ENCODE peak calls at places on chromosomes 3 and 15, in eight cellular contexts. S, C, H, U, X, Q, F and E are unnamed samples.

GRCh38 chr3:111045564-111045963 is 26.1 kb upstream of the NECTIN3 start:
- DNase-seq in H (no peak), X (no peak), Q (no peak), C (no peak), F (no peak), U (no peak), S (no peak), E (no peak)

GRCh38 chr3:87268646-87269211 is 7.7 kb downstream of the POU1F1 start:
- DNase-seq in C (no peak), S (no peak), X (no peak), F (no peak), U (no peak), H (no peak), Q (no peak), E (no peak)

GRCh38 chr15:46170326-46170725 is 535.5 kb downstream of the SQOR start:
- DNase-seq in H (no peak), Q (no peak), C (no peak), S (no peak), F (no peak), X (no peak), U (no peak), E (no peak)

GRCh38 chr15:60370804-60371700 is 26.7 kb downstream of the ANXA2 start:
- DNase-seq in X (no peak), C (peak), U (peak), F (peak), H (peak), S (peak), Q (peak), E (no peak)

GRCh38 chr15:57273366-57273765 is 102.9 kb upstream of the CGNL1 start:
- DNase-seq in F (no peak), C (no peak), S (no peak), U (no peak), X (no peak), H (no peak), Q (no peak), E (no peak)

GRCh38 chr3:161072076-161072697 is 33.0 kb downstream of the B3GALNT1 start:
- DNase-seq in X (no peak), U (no peak), Q (no peak), S (no peak), F (no peak), C (no peak), H (no peak), E (no peak)

GRCh38 chr15:69119692-69120395 is 40.6 kb upstream of the GLCE start:
- DNase-seq in H (no peak), F (no peak), S (no peak), C (no peak), Q (no peak), X (no peak), U (no peak), E (no peak)

GRCh38 chr3:184717608-184717995 is 5.7 kb upstream of the MAGEF1 start:
- DNase-seq in S (no peak), F (no peak), Q (no peak), C (peak), U (no peak), H (no peak), X (no peak), E (no peak)

GRCh38 chr3:113287111-113287817 is 75.9 kb downstream of the BOC start:
- DNase-seq in H (peak), F (peak), X (no peak), S (no peak), C (no peak), U (no peak), Q (peak), E (no peak)

GRCh38 chr3:134371542-134372324 is 2.5 kb downstream of the AMOTL2 start:
- DNase-seq in Q (no peak), C (no peak), H (peak), U (no peak), F (no peak), X (no peak), S (no peak), E (no peak)

GRCh38 chr3:71048948-71049347 is 534.6 kb downstream of the FOXP1 start:
- DNase-seq in U (no peak), X (no peak), F (no peak), H (peak), S (peak), C (no peak), Q (no peak), E (no peak)

GRCh38 chr15:73956276-73957086 is 30.2 kb downstream of the LOXL1 start:
- DNase-seq in Q (peak), S (peak), H (peak), U (no peak), X (no peak), F (peak), C (no peak), E (no peak)

GRCh38 chr15:72785452-72786243 is 2.1 kb upstream of the ADPGK start:
- DNase-seq in S (no peak), F (no peak), U (no peak), X (no peak), H (no peak), Q (no peak), C (no peak), E (no peak)

GRCh38 chr3:45950131-45950530 is 6.9 kb downstream of the CXCR6 start:
- DNase-seq in Q (no peak), S (no peak), H (no peak), U (no peak), X (no peak), F (no peak), C (no peak), E (no peak)

GRCh38 chr3:85342915-85343314 is 384.1 kb downstream of the CADM2 start:
- DNase-seq in F (peak), C (no peak), S (no peak), U (no peak), X (no peak), H (no peak), Q (no peak), E (no peak)

GRCh38 chr3:186950402-186951093 is 20.2 kb downstream of the ST6GAL1 start:
- DNase-seq in U (no peak), X (no peak), C (no peak), F (no peak), Q (no peak), S (no peak), H (no peak), E (no peak)

GRCh38 chr3:169659858-169660614 is 3.5 kb downstream of the MECOM start:
- DNase-seq in U (no peak), X (no peak), F (no peak), Q (no peak), H (peak), C (no peak), S (peak), E (no peak)

GRCh38 chr3:40690696-40691597 is 166.2 kb downstream of the ZNF621 start:
- DNase-seq in X (no peak), S (peak), H (no peak), U (peak), C (peak), F (no peak), Q (no peak), E (no peak)

GRCh38 chr3:13073976-13074375 is 747 bp upstream of the IQSEC1 start:
- DNase-seq in Q (no peak), U (no peak), S (no peak), C (no peak), F (no peak), H (no peak), X (no peak), E (no peak)

GRCh38 chr3:38039101-38039898 is at the start of gene DLEC1:
- DNase-seq in U (peak), C (peak), X (peak), H (peak), F (no peak), S (peak), Q (peak), E (peak)

GRCh38 chr3:71551286-71551919 is 32.1 kb downstream of the FOXP1 start:
- DNase-seq in U (no peak), X (no peak), S (no peak), F (no peak), C (no peak), H (peak), Q (no peak), E (no peak)

GRCh38 chr3:186277268-186277909 is 84.6 kb downstream of the DGKG start:
- DNase-seq in F (peak), U (peak), H (peak), S (no peak), X (no peak), Q (peak), C (no peak), E (no peak)

GRCh38 chr3:141308588-141309218 is 59.6 kb upstream of the ZBTB38 start:
- DNase-seq in C (peak), X (no peak), Q (no peak), F (peak), U (no peak), H (peak), S (peak), E (no peak)

GRCh38 chr15:56098230-56098899 is 105.0 kb upstream of the NEDD4 start:
- DNase-seq in X (no peak), C (no peak), Q (no peak), H (no peak), S (no peak), U (no peak), F (peak), E (no peak)
- TF ChIP-seq CTCF in X (no peak), C (no peak), Q (no peak), H (no peak), S (no peak), U (no peak), F (no peak), E (no peak)

DNA sequence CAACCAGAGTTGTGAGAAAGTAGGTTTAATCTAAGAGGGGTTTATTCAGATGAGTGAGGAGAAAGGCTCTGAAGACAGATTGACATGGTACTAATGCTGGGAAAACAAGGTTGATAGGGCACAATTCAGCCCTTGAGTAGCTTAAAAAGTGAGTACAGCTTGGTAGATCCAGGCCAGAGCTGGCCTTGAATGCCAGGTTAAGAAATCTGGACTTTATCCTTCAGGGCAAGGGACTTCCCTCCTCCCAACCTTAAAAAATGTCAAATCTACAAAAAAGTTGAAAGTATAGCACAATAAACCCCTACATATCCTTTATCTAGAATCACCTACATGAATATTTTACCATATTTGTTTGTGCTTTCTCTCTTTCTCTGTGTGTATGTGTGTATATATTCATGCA is 7.9 kb downstream of the TM4SF18 start:
- DNase-seq in C (no peak), H (no peak), Q (no peak), U (no peak), F (no peak), X (no peak), S (no peak), E (no peak)
- TF ChIP-seq CTCF in C (no peak), H (no peak), Q (no peak), U (no peak), F (no peak), X (no peak), S (no peak), E (no peak)

GRCh38 chr15:85592148-85592547 is 202.6 kb downstream of the KLHL25 start:
- DNase-seq in Q (peak), H (peak), X (no peak), F (peak), U (no peak), C (no peak), S (no peak), E (no peak)
- TF ChIP-seq CTCF in Q (no peak), H (no peak), X (no peak), F (no peak), U (no peak), C (peak), S (no peak), E (no peak)

DNA sequence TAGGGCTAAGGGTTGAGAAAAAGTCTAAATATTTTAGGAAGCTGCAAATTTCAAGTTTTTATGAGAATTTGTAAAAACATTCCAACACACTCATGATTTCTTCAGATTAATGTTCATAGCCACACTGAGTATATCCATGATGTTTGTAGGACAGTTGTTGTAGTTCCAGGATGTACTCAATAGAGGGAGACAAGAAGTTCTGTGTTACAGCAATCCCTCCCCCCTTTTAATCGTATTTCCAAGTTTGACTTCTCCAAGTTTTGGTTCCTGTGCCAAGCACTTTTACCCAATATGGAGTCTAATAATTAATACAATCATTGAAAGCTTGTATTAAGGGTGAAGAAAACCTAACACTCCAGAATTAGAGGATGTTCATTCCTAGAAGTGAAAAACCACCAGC is 143.4 kb downstream of the FEZF2 start:
- DNase-seq in C (no peak), Q (peak), S (no peak), F (peak), H (no peak), U (no peak), X (no peak), E (no peak)
- TF ChIP-seq CTCF in C (no peak), Q (peak), S (no peak), F (no peak), H (peak), U (no peak), X (peak), E (no peak)

GRCh38 chr3:194905696-194906095 is 220.0 kb downstream of the FAM43A start:
- DNase-seq in U (no peak), F (no peak), S (no peak), H (no peak), Q (no peak), X (no peak), C (no peak), E (no peak)
- TF ChIP-seq CTCF in U (no peak), F (no peak), S (no peak), H (no peak), Q (no peak), X (no peak), C (no peak), E (no peak)

DNA sequence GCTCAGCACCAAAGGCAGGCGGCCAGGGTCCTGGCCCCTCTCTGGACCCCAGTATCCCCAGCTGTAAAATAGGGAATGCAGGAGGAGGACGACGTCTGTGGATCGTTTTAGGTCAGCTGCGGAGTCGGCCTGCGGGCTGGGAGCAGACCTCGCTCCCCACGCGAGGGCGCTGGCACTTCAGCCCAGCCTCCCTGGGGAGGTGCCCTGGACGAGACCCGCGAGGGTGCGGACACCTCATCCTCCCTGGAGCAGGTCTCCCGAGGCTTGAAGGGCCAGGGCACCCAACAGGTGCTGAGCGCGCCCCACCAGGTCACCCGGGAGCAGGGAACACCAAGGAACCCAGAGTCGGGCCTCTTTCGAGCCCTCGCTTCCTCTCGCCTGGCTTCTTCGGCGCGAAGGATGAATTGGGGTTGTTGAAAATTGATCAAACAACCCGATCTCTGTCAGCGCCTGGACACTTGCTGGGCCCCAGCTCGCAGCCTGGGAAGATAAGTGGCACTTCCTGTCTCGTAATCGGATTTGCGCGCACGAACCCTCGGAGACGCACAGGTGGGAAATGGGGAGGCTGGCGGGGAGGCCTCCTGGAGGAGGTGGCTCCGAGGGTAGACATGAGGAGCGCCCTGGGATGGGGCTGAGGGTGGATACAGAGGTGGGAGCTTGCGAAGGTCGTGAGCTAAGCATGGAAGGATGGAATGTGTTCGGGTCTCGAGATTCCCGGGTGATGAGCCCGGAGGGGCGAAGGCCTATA is 588 bp upstream of the VIPR1 start:
- DNase-seq in H (peak), Q (no peak), C (peak), U (peak), S (peak), F (peak), X (peak), E (peak)
- TF ChIP-seq CTCF in H (peak), Q (peak), C (peak), U (no peak), S (peak), F (peak), X (peak), E (peak)

GRCh38 chr3:126394179-126394976 is at the start of gene CFAP100:
- DNase-seq in X (no peak), C (peak), S (peak), H (peak), Q (no peak), U (no peak), F (no peak), E (no peak)
- TF ChIP-seq CTCF in X (no peak), C (no peak), S (no peak), H (no peak), Q (no peak), U (no peak), F (no peak), E (no peak)